ENCODE peak calls at places on chromosome X, in four cellular contexts. M, I, Y and L are unnamed samples.

GRCh38 chrX:97211070-97211469 is 327.4 kb downstream of the RPA4 start:
- DNase-seq in M (no peak), I (no peak), Y (no peak), L (no peak)

GRCh38 chrX:119690921-119691716 is 1.8 kb downstream of the SEPTIN6 start:
- DNase-seq in M (no peak), I (no peak), Y (no peak), L (peak)

GRCh38 chrX:138858438-138858837 is 146.9 kb upstream of the FGF13 start:
- DNase-seq in M (no peak), I (no peak), Y (no peak), L (peak)

GRCh38 chrX:6225307-6226052 is 3.2 kb downstream of the NLGN4X start:
- DNase-seq in M (no peak), I (no peak), Y (no peak), L (no peak)

GRCh38 chrX:38052096-38052495 is 45.7 kb downstream of the SYTL5 start:
- DNase-seq in M (no peak), I (no peak), Y (no peak), L (no peak)

GRCh38 chrX:100994352-100995281 is 25.1 kb downstream of the ARL13A start:
- DNase-seq in M (no peak), I (peak), Y (no peak), L (peak)

GRCh38 chrX:131792789-131793462 is 230.2 kb upstream of the STK26 start:
- DNase-seq in M (peak), I (no peak), Y (no peak), L (no peak)

GRCh38 chrX:41142130-41142529 is 56.9 kb downstream of the USP9X start:
- DNase-seq in M (no peak), I (no peak), Y (no peak), L (no peak)

GRCh38 chrX:119758682-119759332 is 419 bp downstream of the SOWAHD start:
- DNase-seq in M (peak), I (no peak), Y (peak), L (peak)

GRCh38 chrX:482192-482701 is 95.5 kb upstream of the PPP2R3B start:
- DNase-seq in M (no peak), I (no peak), Y (no peak), L (no peak)

GRCh38 chrX:119236599-119237525 is 777 bp downstream of the PGRMC1 start:
- DNase-seq in M (peak), I (no peak), Y (peak), L (peak)

GRCh38 chrX:77675986-77676385 is 110.0 kb downstream of the ATRX start:
- DNase-seq in M (no peak), I (no peak), Y (no peak), L (no peak)

DNA sequence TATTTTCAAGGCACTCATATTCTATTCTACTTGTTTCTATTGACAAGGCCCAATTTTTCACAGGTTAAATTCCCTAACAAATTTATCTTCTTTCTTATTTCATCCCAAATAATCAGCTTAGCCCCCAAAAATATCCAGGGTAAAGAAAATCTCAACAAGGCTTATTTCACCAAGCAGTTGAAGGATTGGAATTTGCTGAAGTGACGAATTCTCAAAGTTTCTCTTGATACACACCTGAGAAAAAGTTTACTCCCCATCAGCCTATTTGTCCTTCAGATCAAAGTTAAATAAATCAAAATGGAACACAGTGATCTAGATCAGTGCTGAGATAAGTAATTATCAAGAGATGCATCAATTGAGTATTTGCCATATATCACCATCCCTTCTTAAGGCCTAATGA is 106.9 kb downstream of the ATRX start:
- DNase-seq in M (no peak), I (no peak), Y (no peak), L (no peak)
- TF ChIP-seq ELF4 in M (no peak), I (no peak), Y (no peak), L (no peak)

GRCh38 chrX:106300239-106300638 is 132.1 kb downstream of the PWWP3B start:
- DNase-seq in M (no peak), I (peak), Y (no peak), L (no peak)

GRCh38 chrX:106306391-106306947 is 138.4 kb downstream of the PWWP3B start:
- DNase-seq in M (no peak), I (no peak), Y (no peak), L (no peak)

GRCh38 chrX:106300656-106301055 is 132.6 kb downstream of the PWWP3B start:
- DNase-seq in M (no peak), I (no peak), Y (no peak), L (no peak)

DNA sequence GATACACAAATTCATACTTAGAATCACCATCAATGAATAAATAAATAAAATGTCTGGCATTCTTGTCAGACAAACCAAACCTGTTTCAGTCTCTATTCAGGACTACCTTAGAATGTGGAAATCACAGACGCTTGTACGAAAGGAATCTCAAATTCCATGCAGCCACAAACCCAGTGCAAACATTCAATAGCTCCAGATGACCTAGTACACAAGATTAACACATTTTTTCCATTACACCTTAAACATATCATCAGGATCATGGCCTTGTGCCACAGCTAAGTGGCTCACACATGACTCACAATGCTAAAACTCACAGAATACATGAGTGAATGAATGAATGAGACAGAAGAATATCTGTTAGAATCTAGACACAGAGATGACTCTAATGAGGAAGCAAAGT is 134.2 kb downstream of the PWWP3B start:
- DNase-seq in M (no peak), I (peak), Y (no peak), L (no peak)
- TF ChIP-seq ELF4 in M (no peak), I (no peak), Y (no peak), L (no peak)

DNA sequence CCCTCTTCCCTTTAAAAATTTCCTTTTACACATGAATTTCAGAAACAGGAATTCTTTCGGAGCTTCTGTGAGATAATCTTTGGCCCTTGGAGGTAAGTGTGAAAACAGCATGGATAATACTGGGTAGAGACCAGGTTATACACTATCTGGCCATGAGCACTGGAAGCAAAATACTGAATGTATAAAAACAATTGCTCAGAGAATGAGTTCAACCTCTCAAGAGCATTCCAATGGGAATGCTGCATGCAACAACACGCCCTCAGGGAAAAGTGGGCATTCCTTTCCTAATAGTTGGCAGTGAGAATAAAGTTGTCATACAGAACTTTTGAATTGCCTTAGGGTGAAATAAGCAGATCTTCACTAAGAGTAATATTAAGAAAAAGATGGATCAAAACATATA is 574.8 kb upstream of the DIPK2B start:
- DNase-seq in M (no peak), I (no peak), Y (no peak), L (no peak)
- TF ChIP-seq ELF4 in M (no peak), I (no peak), Y (no peak), L (no peak)

DNA sequence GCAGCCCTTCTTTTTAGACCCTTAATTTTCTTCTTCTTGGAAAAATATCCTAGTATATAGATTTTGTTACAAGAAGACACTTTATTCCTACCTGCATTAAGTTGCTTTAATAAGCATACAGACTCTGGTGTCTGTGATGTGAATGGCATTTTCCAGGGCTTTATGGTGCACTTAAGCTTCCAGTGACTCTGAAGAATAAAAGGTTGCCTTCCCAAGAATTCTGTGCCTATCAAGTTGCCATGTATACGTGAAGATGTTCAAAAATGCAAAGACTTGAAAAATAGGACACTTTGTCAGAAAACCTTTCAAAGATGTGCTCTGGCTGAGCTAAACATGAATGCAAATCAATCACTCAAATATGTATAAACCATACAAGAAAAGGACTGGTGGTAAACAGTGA is 110.9 kb downstream of the RS1 start:
- DNase-seq in M (no peak), I (no peak), Y (no peak), L (no peak)
- TF ChIP-seq ELF4 in M (no peak), I (no peak), Y (no peak), L (no peak)

DNA sequence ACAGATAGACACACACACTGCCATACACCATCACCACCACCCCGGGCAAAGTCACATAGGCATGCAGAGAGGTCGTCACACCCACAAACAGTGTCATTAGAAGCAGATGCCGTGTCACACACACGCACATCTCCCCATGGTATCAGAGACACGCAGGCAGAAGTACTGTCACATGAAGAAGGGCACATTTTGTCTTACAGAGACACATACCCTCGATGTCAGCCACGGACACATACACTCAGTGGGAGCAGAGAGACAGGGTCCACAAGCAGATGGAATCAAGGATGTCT is 3.3 kb downstream of the NALF2 start:
- DNase-seq in M (no peak), I (no peak), Y (no peak), L (no peak)
- TF ChIP-seq ELF4 in M (no peak), I (no peak), Y (no peak), L (no peak)